ENCODE peak calls at places on chromosomes 4 and X, in eight cellular contexts. One of them, this sample, is unnamed.

GRCh38 chrX:123959281-123960063 is 2.0 kb upstream of the STAG2 start:
- DNase-seq in foreskin fibroblast: peak
- DNase-seq in NB4: peak
- DNase-seq in mucosa of descending colon: peak
- DNase-seq in WTC11: peak
- DNase-seq in type B pancreatic cell: no peak
- DNase-seq in coronary artery: peak
- DNase-seq in cardiac muscle cell: peak
- DNase-seq in this sample: no peak

GRCh38 chrX:118418811-118419251 is 72.9 kb downstream of the WDR44 start:
- DNase-seq in foreskin fibroblast: no peak
- DNase-seq in NB4: no peak
- DNase-seq in mucosa of descending colon: peak
- DNase-seq in WTC11: peak
- DNase-seq in type B pancreatic cell: no peak
- DNase-seq in coronary artery: no peak
- DNase-seq in cardiac muscle cell: peak
- DNase-seq in this sample: no peak

GRCh38 chr4:123209436-123209835 is 187.2 kb upstream of the SPRY1 start:
- DNase-seq in foreskin fibroblast: no peak
- DNase-seq in NB4: no peak
- DNase-seq in mucosa of descending colon: no peak
- DNase-seq in WTC11: no peak
- DNase-seq in type B pancreatic cell: no peak
- DNase-seq in coronary artery: no peak
- DNase-seq in cardiac muscle cell: peak
- DNase-seq in this sample: no peak

GRCh38 chr4:3301450-3302163 is 8.8 kb downstream of the RGS12 start:
- DNase-seq in foreskin fibroblast: no peak
- DNase-seq in NB4: no peak
- DNase-seq in mucosa of descending colon: no peak
- DNase-seq in WTC11: no peak
- DNase-seq in type B pancreatic cell: no peak
- DNase-seq in coronary artery: peak
- DNase-seq in cardiac muscle cell: no peak
- DNase-seq in this sample: no peak

GRCh38 chr4:181548873-181549541 is 694.2 kb upstream of the TENM3 start:
- DNase-seq in foreskin fibroblast: peak
- DNase-seq in NB4: peak
- DNase-seq in mucosa of descending colon: no peak
- DNase-seq in WTC11: no peak
- DNase-seq in type B pancreatic cell: no peak
- DNase-seq in coronary artery: no peak
- DNase-seq in cardiac muscle cell: peak
- DNase-seq in this sample: no peak

GRCh38 chrX:111560801-111561200 is 49.4 kb downstream of the SERTM2 start:
- DNase-seq in foreskin fibroblast: no peak
- DNase-seq in NB4: no peak
- DNase-seq in mucosa of descending colon: no peak
- DNase-seq in WTC11: no peak
- DNase-seq in type B pancreatic cell: no peak
- DNase-seq in coronary artery: no peak
- DNase-seq in cardiac muscle cell: no peak
- DNase-seq in this sample: no peak

GRCh38 chrX:13304052-13304451 is 15.8 kb downstream of the ATXN3L start:
- DNase-seq in foreskin fibroblast: no peak
- DNase-seq in NB4: no peak
- DNase-seq in mucosa of descending colon: no peak
- DNase-seq in WTC11: no peak
- DNase-seq in type B pancreatic cell: no peak
- DNase-seq in coronary artery: no peak
- DNase-seq in cardiac muscle cell: no peak
- DNase-seq in this sample: no peak

GRCh38 chr4:16270654-16271328 is 44.5 kb upstream of the TAPT1 start:
- DNase-seq in foreskin fibroblast: peak
- DNase-seq in NB4: peak
- DNase-seq in mucosa of descending colon: peak
- DNase-seq in WTC11: peak
- DNase-seq in type B pancreatic cell: no peak
- DNase-seq in coronary artery: no peak
- DNase-seq in cardiac muscle cell: no peak
- DNase-seq in this sample: no peak

GRCh38 chr4:187357045-187357643 is 633.5 kb upstream of the FAT1 start:
- DNase-seq in foreskin fibroblast: no peak
- DNase-seq in NB4: no peak
- DNase-seq in mucosa of descending colon: no peak
- DNase-seq in WTC11: no peak
- DNase-seq in type B pancreatic cell: no peak
- DNase-seq in coronary artery: no peak
- DNase-seq in cardiac muscle cell: no peak
- DNase-seq in this sample: no peak

GRCh38 chr4:2537011-2537830 is 774 bp downstream of the FAM193A start:
- DNase-seq in foreskin fibroblast: peak
- DNase-seq in NB4: peak
- DNase-seq in mucosa of descending colon: peak
- DNase-seq in WTC11: peak
- DNase-seq in type B pancreatic cell: peak
- DNase-seq in coronary artery: peak
- DNase-seq in cardiac muscle cell: peak
- DNase-seq in this sample: peak

GRCh38 chr4:40403079-40403478 is 67.9 kb downstream of the CHRNA9 start:
- DNase-seq in foreskin fibroblast: no peak
- DNase-seq in NB4: no peak
- DNase-seq in mucosa of descending colon: no peak
- DNase-seq in WTC11: no peak
- DNase-seq in type B pancreatic cell: no peak
- DNase-seq in coronary artery: no peak
- DNase-seq in cardiac muscle cell: peak
- DNase-seq in this sample: no peak

GRCh38 chr4:56655209-56655626 is 25.9 kb downstream of the HOPX start:
- DNase-seq in foreskin fibroblast: peak
- DNase-seq in NB4: no peak
- DNase-seq in mucosa of descending colon: peak
- DNase-seq in WTC11: peak
- DNase-seq in type B pancreatic cell: no peak
- DNase-seq in coronary artery: no peak
- DNase-seq in cardiac muscle cell: peak
- DNase-seq in this sample: no peak

GRCh38 chrX:50036481-50036880 is 114.1 kb downstream of the CLCN5 start:
- DNase-seq in foreskin fibroblast: no peak
- DNase-seq in NB4: no peak
- DNase-seq in mucosa of descending colon: no peak
- DNase-seq in WTC11: no peak
- DNase-seq in type B pancreatic cell: no peak
- DNase-seq in coronary artery: no peak
- DNase-seq in cardiac muscle cell: peak
- DNase-seq in this sample: no peak

GRCh38 chr4:163755013-163755412 is 260.5 kb downstream of the TMA16 start:
- DNase-seq in foreskin fibroblast: peak
- DNase-seq in NB4: peak
- DNase-seq in mucosa of descending colon: no peak
- DNase-seq in WTC11: no peak
- DNase-seq in type B pancreatic cell: no peak
- DNase-seq in coronary artery: no peak
- DNase-seq in cardiac muscle cell: no peak
- DNase-seq in this sample: no peak

GRCh38 chr4:163762756-163763155 is 268.3 kb downstream of the TMA16 start:
- DNase-seq in foreskin fibroblast: no peak
- DNase-seq in NB4: no peak
- DNase-seq in mucosa of descending colon: no peak
- DNase-seq in WTC11: no peak
- DNase-seq in type B pancreatic cell: no peak
- DNase-seq in coronary artery: no peak
- DNase-seq in cardiac muscle cell: no peak
- DNase-seq in this sample: no peak

DNA sequence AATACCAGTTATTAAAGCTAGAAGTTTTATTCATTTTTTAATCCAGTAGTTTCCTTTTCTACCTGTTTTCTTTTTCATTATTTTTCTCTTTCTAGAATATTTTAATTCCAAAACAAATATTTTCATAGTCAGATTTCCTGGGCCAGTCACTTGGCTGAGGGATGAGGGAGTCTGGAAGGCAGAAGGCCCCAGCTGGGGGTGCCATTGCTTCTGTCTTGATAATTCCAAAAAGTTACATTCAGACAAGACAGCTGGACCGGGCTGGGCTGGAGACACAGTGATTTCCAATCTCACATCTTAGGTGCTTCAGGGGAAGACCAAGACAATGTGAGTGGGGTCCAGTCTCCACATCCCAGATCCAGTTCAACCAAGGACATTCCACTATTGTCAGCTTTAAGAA is 263.5 kb downstream of the TMA16 start:
- DNase-seq in foreskin fibroblast: no peak
- DNase-seq in NB4: no peak
- DNase-seq in mucosa of descending colon: no peak
- DNase-seq in WTC11: no peak
- DNase-seq in type B pancreatic cell: no peak
- DNase-seq in coronary artery: no peak
- DNase-seq in cardiac muscle cell: no peak
- DNase-seq in this sample: no peak
- TF ChIP-seq CTCF in foreskin fibroblast: no peak
- TF ChIP-seq CTCF in NB4: no peak
- TF ChIP-seq CTCF in mucosa of descending colon: no peak
- TF ChIP-seq CTCF in WTC11: no peak
- TF ChIP-seq CTCF in type B pancreatic cell: no peak
- TF ChIP-seq CTCF in coronary artery: no peak
- TF ChIP-seq CTCF in cardiac muscle cell: no peak
- TF ChIP-seq CTCF in this sample: no peak

DNA sequence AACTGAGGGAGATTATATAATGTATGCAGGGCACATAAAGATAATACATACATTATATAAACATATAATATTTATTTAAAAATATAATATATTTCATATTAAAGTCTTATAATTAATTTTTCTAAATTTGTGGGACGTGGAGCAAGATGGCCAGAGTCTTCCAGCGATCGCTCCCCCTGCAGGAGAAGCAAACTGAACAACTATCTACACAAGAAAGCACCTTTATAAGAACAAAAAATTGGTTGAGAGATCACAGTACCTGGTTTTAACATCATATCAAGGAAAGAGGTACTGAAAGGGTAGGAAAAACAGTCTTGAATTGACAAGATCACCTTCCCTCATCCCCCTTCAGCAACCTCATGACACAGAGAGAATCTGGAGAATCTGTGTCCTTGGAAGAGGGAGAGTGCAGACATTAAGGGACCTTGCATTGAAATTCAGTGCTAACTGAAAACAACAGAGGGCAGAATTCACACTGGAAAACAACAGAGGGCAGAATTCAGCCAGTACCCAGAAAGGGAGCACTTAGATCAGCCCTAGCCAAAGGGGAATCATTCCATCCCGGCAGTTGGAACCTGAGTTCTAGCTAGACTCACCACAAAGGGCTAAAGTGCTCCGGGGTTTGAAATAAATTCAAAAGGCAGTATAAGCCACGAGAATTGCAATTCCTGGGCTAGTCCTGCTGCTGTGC is 262.5 kb upstream of the NDST3 start:
- DNase-seq in foreskin fibroblast: no peak
- DNase-seq in NB4: peak
- DNase-seq in mucosa of descending colon: peak
- DNase-seq in WTC11: peak
- DNase-seq in type B pancreatic cell: no peak
- DNase-seq in coronary artery: no peak
- DNase-seq in cardiac muscle cell: no peak
- DNase-seq in this sample: no peak
- TF ChIP-seq CTCF in foreskin fibroblast: no peak
- TF ChIP-seq CTCF in NB4: peak
- TF ChIP-seq CTCF in mucosa of descending colon: no peak
- TF ChIP-seq CTCF in WTC11: no peak
- TF ChIP-seq CTCF in type B pancreatic cell: no peak
- TF ChIP-seq CTCF in coronary artery: no peak
- TF ChIP-seq CTCF in cardiac muscle cell: no peak
- TF ChIP-seq CTCF in this sample: no peak

DNA sequence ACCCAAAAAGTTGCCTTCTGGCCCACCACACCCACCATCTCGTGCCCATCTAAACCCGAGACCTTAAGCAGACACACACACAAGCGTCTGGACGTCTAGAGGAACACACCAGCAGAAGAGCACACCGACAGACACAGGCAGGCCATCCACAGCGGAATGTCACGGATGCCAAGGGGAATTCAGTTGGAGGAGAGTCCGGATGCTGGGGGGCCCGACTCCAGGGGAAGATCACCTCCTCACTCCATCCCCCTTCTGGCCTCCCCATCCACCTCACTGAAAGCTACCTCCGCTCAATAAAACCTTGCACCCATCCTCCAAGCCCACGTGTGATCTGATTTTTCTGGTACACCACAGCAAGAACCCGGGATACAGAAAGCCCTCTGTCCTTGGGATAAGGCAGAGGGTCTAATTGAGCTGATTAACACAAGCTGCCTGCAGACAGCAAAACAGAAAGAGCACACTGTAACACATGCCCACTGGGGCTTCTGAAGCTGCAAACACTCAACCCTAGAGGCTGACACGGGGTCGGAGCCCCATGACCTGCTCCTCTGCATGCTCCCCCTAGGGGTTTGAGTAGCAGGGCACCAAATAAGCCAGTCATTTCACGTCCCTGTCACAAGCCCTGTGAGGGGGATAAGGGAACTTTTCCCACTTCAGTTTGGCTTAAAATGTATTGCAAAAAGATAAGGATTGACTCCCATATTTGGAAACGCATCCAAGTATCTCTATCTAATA is 339.6 kb upstream of the PCDH10 start:
- DNase-seq in foreskin fibroblast: no peak
- DNase-seq in NB4: peak
- DNase-seq in mucosa of descending colon: no peak
- DNase-seq in WTC11: peak
- DNase-seq in type B pancreatic cell: no peak
- DNase-seq in coronary artery: no peak
- DNase-seq in cardiac muscle cell: no peak
- DNase-seq in this sample: no peak
- TF ChIP-seq CTCF in foreskin fibroblast: no peak
- TF ChIP-seq CTCF in NB4: no peak
- TF ChIP-seq CTCF in mucosa of descending colon: no peak
- TF ChIP-seq CTCF in WTC11: no peak
- TF ChIP-seq CTCF in type B pancreatic cell: no peak
- TF ChIP-seq CTCF in coronary artery: no peak
- TF ChIP-seq CTCF in cardiac muscle cell: no peak
- TF ChIP-seq CTCF in this sample: no peak

DNA sequence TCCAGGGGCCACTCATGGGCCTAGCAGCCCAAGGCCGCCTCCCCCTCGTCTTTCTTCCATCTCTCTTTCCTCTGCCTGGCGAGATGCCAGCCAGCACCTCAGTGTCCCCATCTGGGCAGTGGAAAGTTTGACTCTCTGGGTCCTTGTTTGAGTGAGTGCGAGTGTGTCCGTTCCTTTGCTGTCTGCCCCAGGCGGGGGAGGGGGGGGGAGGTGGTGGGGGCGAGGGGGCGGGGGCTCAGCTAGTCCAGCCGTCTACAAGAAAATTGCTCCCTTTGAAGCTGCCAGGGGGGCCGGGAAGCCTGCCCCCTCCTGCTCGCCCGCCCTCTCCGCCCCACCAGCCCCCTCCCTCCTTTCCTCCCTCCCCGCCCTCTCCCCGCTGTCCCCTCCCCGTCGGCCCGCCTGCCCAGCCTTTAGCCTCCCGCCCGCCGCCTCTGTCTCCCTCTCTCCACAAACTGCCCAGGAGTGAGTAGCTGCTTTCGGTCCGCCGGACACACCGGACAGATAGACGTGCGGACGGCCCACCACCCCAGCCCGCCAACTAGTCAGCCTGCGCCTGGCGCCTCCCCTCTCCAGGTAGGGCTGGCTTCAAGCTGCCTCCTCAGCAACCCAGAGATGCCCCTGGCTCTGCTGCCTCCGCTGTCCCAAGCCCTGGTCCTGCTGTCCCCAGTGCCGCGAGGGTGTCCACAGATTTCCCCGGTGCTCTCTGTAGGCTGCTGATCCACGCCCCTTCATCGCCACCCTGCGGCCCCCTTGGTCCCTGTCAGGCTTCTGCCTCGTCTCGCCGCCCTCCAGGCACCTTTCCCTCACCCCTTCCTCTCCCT is at the start of gene BGN:
- DNase-seq in foreskin fibroblast: peak
- DNase-seq in NB4: no peak
- DNase-seq in mucosa of descending colon: no peak
- DNase-seq in WTC11: peak
- DNase-seq in type B pancreatic cell: no peak
- DNase-seq in coronary artery: no peak
- DNase-seq in cardiac muscle cell: peak
- DNase-seq in this sample: no peak
- TF ChIP-seq CTCF in foreskin fibroblast: peak
- TF ChIP-seq CTCF in NB4: no peak
- TF ChIP-seq CTCF in mucosa of descending colon: no peak
- TF ChIP-seq CTCF in WTC11: no peak
- TF ChIP-seq CTCF in type B pancreatic cell: peak
- TF ChIP-seq CTCF in coronary artery: no peak
- TF ChIP-seq CTCF in cardiac muscle cell: peak
- TF ChIP-seq CTCF in this sample: no peak

This sample was measured in CD14-positive monocyte.